ENCODE peak calls at places on chromosomes 1 and 21, in five cellular contexts. O is lower lobe of right lung, N is H1, E is stomach, Q is GM23338. P is an unnamed sample. For H3K27me3 and H3K4me1, the result is how much of the 10 kb centered on the place peaks cover.

GRCh38 chr1:205237526-205238484 is 10.1 kb downstream of the TMCC2 start:
- DNase-seq in N (no peak), O (no peak), Q (no peak), E (peak), P (no peak)

GRCh38 chr1:163315773-163316374 is 5.9 kb upstream of the NUF2 start:
- DNase-seq in O (no peak), E (peak), N (no peak), Q (peak), P (no peak)

GRCh38 chr1:222466150-222466865 is 81.6 kb downstream of the HHIPL2 start:
- DNase-seq in N (no peak), E (no peak), O (no peak), Q (no peak), P (no peak)

GRCh38 chr1:203572134-203572625 is 54.5 kb upstream of the ATP2B4 start:
- DNase-seq in O (no peak), Q (peak), E (no peak), N (no peak), P (no peak)

GRCh38 chr21:44695176-44695575 is 1.8 kb upstream of the KRTAP10-12 start:
- DNase-seq in E (no peak), O (no peak), N (no peak), Q (no peak), P (no peak)

GRCh38 chr1:32903991-32904776 is 3.0 kb upstream of the TMEM54 start:
- DNase-seq in E (peak), N (no peak), O (no peak), Q (no peak), P (no peak)

GRCh38 chr1:59697138-59697811 is 117.5 kb upstream of the HOOK1 start:
- DNase-seq in N (no peak), E (no peak), O (no peak), Q (no peak), P (no peak)

GRCh38 chr1:161198206-161198876 is 513 bp downstream of the ADAMTS4 start:
- DNase-seq in E (no peak), O (no peak), Q (peak), N (no peak), P (no peak)

GRCh38 chr1:155834296-155834926 is 22.6 kb downstream of the GON4L start:
- DNase-seq in N (no peak), O (no peak), E (no peak), Q (peak), P (no peak)

GRCh38 chr1:917466-918091 is 6.1 kb upstream of the SAMD11 start:
- DNase-seq in O (no peak), N (no peak), E (no peak), Q (no peak), P (peak)
- H3K27me3 ChIP-seq in O (half or more), N (under half), E (half or more), Q (half or more), P (half or more)

GRCh38 chr21:46284722-46285121 is 689 bp downstream of the MCM3AP start:
- DNase-seq in E (no peak), N (no peak), Q (no peak), O (no peak), P (no peak)

GRCh38 chr21:46285761-46286667 is at the start of gene YBEY:
- DNase-seq in N (peak), O (peak), E (peak), Q (peak), P (peak)

GRCh38 chr21:46286668-46286982 is 483 bp downstream of the YBEY start:
- DNase-seq in N (no peak), Q (no peak), O (no peak), E (no peak), P (no peak)

GRCh38 chr21:46285206-46285661 is at the start of gene MCM3AP:
- DNase-seq in Q (no peak), N (no peak), E (no peak), O (no peak), P (no peak)

DNA sequence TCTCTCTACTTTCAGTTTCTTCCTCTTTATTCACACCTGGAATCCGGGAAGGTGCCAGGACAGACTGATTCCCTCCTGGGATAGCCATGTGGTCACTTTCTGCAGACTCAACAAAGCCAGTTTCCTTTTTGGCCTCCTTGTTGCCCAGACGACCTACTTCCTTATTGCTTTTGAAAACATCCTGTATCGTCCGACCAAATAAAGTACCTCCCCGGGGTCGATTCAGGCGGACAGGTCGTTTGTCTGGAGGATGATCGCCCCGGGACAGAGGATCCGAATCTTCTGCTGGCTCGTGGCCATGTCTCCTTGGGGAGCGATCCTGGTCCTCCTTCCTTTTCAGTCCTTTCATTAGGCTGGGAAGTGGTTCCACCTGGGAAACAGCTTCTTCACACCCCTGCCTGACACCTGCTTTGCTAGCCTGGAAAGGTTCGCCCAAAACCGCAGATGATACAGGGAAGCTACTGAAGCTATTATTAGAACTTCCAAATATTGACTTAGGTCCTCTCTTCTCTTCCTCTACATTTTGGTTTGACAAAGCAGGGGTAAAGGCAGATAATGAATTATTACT is 1.2 kb downstream of the MCM3AP start:
- DNase-seq in O (no peak), Q (no peak), E (no peak), N (no peak), P (no peak)
- H3K27ac ChIP-seq in O (peak), Q (peak), E (no peak), N (no peak), P (no peak)

GRCh38 chr1:174953170-174953569 is 46.6 kb upstream of the CACYBP start:
- DNase-seq in N (no peak), Q (no peak), E (no peak), O (no peak), P (no peak)
- H3K4me1 ChIP-seq in N (under half), Q (under half), E (under half), O (under half), P (under half)

GRCh38 chr1:238331557-238331956 is 440.8 kb upstream of the ZP4 start:
- DNase-seq in N (no peak), O (no peak), E (no peak), Q (no peak), P (no peak)

GRCh38 chr1:238324465-238324864 is 433.7 kb upstream of the ZP4 start:
- DNase-seq in N (no peak), Q (no peak), E (no peak), O (no peak), P (no peak)

GRCh38 chr1:238334170-238334569 is 443.4 kb upstream of the ZP4 start:
- DNase-seq in Q (no peak), N (no peak), O (no peak), E (no peak), P (no peak)

DNA sequence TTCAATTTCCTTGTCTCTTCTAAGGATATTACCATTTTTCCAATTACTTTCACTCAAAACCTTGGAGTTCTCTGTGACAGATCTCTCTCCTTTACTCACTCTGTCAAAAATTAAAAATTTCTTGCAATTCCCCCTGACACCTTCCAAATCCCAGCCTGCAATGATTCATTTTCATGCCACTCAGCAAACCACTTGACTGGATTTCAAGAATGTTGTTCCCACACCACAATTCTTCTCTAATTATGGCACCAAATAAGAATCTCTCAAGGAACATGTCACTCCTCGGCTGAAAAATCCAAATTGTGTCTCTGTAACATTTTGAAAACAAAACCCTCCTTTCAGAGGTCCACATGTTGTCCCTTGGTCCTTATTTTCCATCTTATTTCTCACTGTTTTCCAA is 438.9 kb upstream of the ZP4 start:
- DNase-seq in E (no peak), N (no peak), O (no peak), Q (no peak), P (no peak)
- H3K27me3 ChIP-seq in E (under half), N (under half), O (under half), Q (under half), P (under half)

GRCh38 chr21:27477321-27477720 is 510.4 kb upstream of the ADAMTS5 start:
- DNase-seq in Q (no peak), E (no peak), O (no peak), N (no peak), P (no peak)

GRCh38 chr21:27476696-27477095 is 509.8 kb upstream of the ADAMTS5 start:
- DNase-seq in E (no peak), N (no peak), Q (no peak), O (no peak), P (no peak)

GRCh38 chr21:27475363-27475955 is 508.6 kb upstream of the ADAMTS5 start:
- DNase-seq in N (no peak), Q (no peak), O (no peak), E (no peak), P (no peak)

DNA sequence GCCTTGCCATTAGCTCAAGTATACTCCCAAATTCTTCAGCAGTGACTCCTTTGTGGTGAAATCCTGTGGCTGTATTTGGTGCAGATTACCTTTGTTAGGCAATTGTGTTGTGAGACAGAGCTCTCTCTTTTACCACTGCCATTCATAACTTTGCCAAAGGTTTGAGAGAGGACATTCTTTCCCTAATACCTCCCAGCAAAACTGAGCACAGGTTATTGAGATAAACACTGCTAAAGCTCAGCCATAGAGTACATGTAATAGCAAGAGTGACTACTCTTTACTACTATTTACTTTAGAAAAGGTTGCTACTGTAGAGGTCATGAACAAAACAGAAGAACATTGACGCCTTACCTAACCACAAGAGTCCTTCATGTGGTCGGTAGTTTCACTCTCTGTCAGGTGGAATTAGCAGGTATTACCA is 514.0 kb upstream of the ADAMTS5 start:
- DNase-seq in Q (no peak), E (no peak), N (no peak), O (no peak), P (no peak)
- H3K27ac ChIP-seq in Q (no peak), E (no peak), N (no peak), O (no peak), P (no peak)

GRCh38 chr1:1187938-1188337 is 14.3 kb downstream of the TTLL10 start:
- DNase-seq in N (no peak), Q (no peak), E (no peak), O (no peak), P (no peak)

GRCh38 chr1:1183833-1184775 is 10.4 kb downstream of the TTLL10 start:
- DNase-seq in E (no peak), O (peak), Q (peak), N (no peak), P (no peak)

GRCh38 chr1:1191734-1192133 is 14.7 kb downstream of the TNFRSF18 start:
- DNase-seq in N (no peak), Q (peak), O (no peak), E (no peak), P (no peak)

GRCh38 chr1:1185101-1185765 is 11.6 kb downstream of the TTLL10 start:
- DNase-seq in E (no peak), Q (peak), O (peak), N (no peak), P (peak)

GRCh38 chr1:1189071-1189470 is 15.4 kb downstream of the TTLL10 start:
- DNase-seq in E (no peak), Q (no peak), N (no peak), O (no peak), P (no peak)
- H3K4me1 ChIP-seq in E (under half), Q (under half), N (under half), O (under half), P (under half)

GRCh38 chr1:39642796-39643195 is 3.4 kb upstream of the HEYL start:
- DNase-seq in Q (no peak), O (no peak), N (no peak), E (no peak), P (no peak)

GRCh38 chr1:39637301-39637700 is 2.1 kb downstream of the HEYL start:
- DNase-seq in E (no peak), N (no peak), O (no peak), Q (no peak), P (no peak)

GRCh38 chr1:39640861-39641260 is 1.4 kb upstream of the HEYL start:
- DNase-seq in E (no peak), O (no peak), N (no peak), Q (no peak), P (no peak)

GRCh38 chr1:39638965-39639332 is 494 bp downstream of the HEYL start:
- DNase-seq in N (no peak), E (no peak), O (no peak), Q (peak), P (no peak)

GRCh38 chr1:39639333-39640130 is at the start of gene HEYL:
- DNase-seq in N (peak), E (peak), O (peak), Q (peak), P (peak)
- H3K27me3 ChIP-seq in N (under half), E (under half), O (under half), Q (half or more), P (under half)

GRCh38 chr1:158112994-158113758 is 67.5 kb upstream of the CD1D start:
- DNase-seq in O (no peak), N (no peak), E (no peak), Q (peak), P (no peak)
- H3K27ac ChIP-seq in O (no peak), N (no peak), E (no peak), Q (no peak), P (no peak)

GRCh38 chr1:14340244-14340800 is 258.2 kb upstream of the KAZN start:
- DNase-seq in Q (no peak), E (no peak), N (no peak), O (no peak), P (no peak)

GRCh38 chr1:14334336-14335176 is 263.9 kb upstream of the KAZN start:
- DNase-seq in E (no peak), N (no peak), O (no peak), Q (no peak), P (no peak)

GRCh38 chr1:14338509-14338908 is 260.0 kb upstream of the KAZN start:
- DNase-seq in O (no peak), Q (no peak), E (no peak), N (no peak), P (no peak)

DNA sequence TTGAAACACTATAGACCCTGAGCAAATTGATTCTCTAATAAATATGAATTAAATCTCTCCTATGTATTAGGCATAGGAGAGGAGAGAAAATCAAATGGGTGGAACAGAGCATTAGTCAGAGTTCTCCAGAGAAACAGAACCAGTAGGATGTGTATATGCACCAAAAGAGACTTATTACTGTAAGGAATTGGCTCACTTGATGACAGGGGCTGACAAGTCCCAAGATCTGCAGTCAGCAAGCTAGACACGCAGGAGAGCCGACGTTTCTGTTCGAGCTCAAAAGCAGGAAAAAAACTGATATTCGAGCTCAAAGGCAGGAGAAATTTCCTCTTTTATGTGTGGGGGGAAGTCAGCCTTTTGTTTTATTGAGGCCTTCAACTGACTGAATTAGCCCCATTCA is 259.2 kb upstream of the KAZN start:
- DNase-seq in N (no peak), E (no peak), O (no peak), Q (no peak), P (no peak)
- H3K4me1 ChIP-seq in N (under half), E (under half), O (under half), Q (under half), P (under half)

GRCh38 chr1:86183711-86184252 is 27.2 kb upstream of the COL24A1 start:
- DNase-seq in O (no peak), N (no peak), E (no peak), Q (no peak), P (no peak)
- H3K27me3 ChIP-seq in O (under half), N (under half), E (under half), Q (under half), P (under half)

P was measured in left lung.